ENCODE peak calls at places on chromosome 19, in five cellular contexts. O is Peyer's patch, B is uterus, I is heart left ventricle, L is upper lobe of left lung. W is an unnamed sample.

GRCh38 chr19:7642295-7643046 is 5.6 kb downstream of the STXBP2 start:
- DNase-seq in O (no peak), B (no peak), I (no peak), L (no peak), W (no peak)

GRCh38 chr19:22144394-22144793 is 52.4 kb downstream of the ZNF676 start:
- DNase-seq in O (no peak), B (no peak), I (no peak), L (no peak), W (no peak)

GRCh38 chr19:5288347-5288739 is 52.3 kb downstream of the PTPRS start:
- DNase-seq in O (no peak), B (no peak), I (no peak), L (no peak), W (peak)

GRCh38 chr19:32819415-32820400 is 49.9 kb downstream of the SLC7A9 start:
- DNase-seq in O (no peak), B (no peak), I (no peak), L (no peak), W (no peak)

GRCh38 chr19:33290956-33291622 is 11.2 kb downstream of the CEBPA start:
- DNase-seq in O (no peak), B (no peak), I (no peak), L (peak), W (no peak)

GRCh38 chr19:6802336-6803035 is 30.0 kb downstream of the VAV1 start:
- DNase-seq in O (peak), B (peak), I (peak), L (peak), W (peak)

GRCh38 chr19:55368701-55369563 is 1.3 kb downstream of the IL11 start:
- DNase-seq in O (no peak), B (no peak), I (peak), L (no peak), W (peak)

GRCh38 chr19:8423821-8424223 is 10.7 kb downstream of the MARCHF2 start:
- DNase-seq in O (peak), B (peak), I (peak), L (peak), W (peak)

GRCh38 chr19:10011974-10012373 is 1.3 kb upstream of the RDH8 start:
- DNase-seq in O (no peak), B (no peak), I (no peak), L (no peak), W (no peak)

GRCh38 chr19:18606281-18607221 is at the start of gene CRLF1:
- DNase-seq in O (no peak), B (no peak), I (no peak), L (no peak), W (no peak)

GRCh38 chr19:28465317-28466086 is 747.4 kb downstream of the UQCRFS1 start:
- DNase-seq in O (no peak), B (no peak), I (no peak), L (no peak), W (peak)

DNA sequence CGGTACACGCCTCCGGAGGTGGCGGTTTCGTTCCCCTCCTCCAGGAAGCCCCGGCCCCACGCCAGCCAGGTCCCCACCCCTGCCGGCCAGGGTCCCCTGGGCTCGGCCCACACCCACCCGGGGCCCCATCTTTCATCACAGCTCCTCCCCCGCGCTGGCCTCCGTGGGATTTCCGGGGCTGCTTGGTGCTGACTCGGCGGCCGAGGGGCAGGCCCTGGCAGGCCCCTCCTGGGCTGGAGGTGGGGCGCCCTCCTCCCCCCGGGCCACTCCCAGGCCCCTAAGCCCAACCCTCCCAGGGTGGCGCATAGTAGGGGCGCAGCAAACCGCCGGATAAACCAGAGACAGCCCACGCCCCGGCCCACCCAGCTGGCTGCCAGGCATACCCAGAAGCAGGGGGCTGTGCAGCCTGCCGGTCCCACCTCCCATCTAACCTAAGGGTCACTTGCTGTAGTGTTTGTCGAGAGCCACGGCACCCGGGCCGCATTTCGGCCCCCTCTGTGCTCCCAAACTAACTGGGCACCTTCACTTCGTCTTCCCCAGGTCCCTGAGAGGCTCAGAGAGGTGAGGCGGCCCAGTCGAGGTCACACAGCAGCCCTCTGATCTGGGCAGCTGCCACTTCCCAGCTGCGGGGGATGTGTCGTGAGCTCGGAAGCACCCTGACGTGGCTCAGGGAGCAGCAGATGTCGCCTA is 6.6 kb downstream of the ZBTB7A start:
- DNase-seq in O (peak), B (peak), I (peak), L (peak), W (no peak)
- TF ChIP-seq POLR2A in O (peak), B (no peak), I (no peak), L (no peak), W (no peak)

GRCh38 chr19:52601025-52601973 is 31.2 kb downstream of the ZNF701 start:
- DNase-seq in O (peak), B (peak), I (peak), L (peak), W (peak)
- TF ChIP-seq POLR2A in O (peak), B (no peak), I (no peak), L (peak), W (peak)

GRCh38 chr19:38907227-38907626 is 4.8 kb downstream of the CCER2 start:
- DNase-seq in O (no peak), B (no peak), I (no peak), L (no peak), W (no peak)

GRCh38 chr19:38910488-38910887 is 1.5 kb downstream of the CCER2 start:
- DNase-seq in O (no peak), B (no peak), I (no peak), L (no peak), W (no peak)

GRCh38 chr19:38907670-38908069 is 4.3 kb downstream of the CCER2 start:
- DNase-seq in O (no peak), B (no peak), I (no peak), L (no peak), W (no peak)

GRCh38 chr19:38911388-38912004 is 490 bp downstream of the CCER2 start:
- DNase-seq in O (no peak), B (no peak), I (no peak), L (no peak), W (no peak)

GRCh38 chr19:38908854-38909253 is 3.1 kb downstream of the CCER2 start:
- DNase-seq in O (no peak), B (no peak), I (no peak), L (no peak), W (no peak)
- TF ChIP-seq POLR2A in O (no peak), B (no peak), I (no peak), L (no peak), W (no peak)

DNA sequence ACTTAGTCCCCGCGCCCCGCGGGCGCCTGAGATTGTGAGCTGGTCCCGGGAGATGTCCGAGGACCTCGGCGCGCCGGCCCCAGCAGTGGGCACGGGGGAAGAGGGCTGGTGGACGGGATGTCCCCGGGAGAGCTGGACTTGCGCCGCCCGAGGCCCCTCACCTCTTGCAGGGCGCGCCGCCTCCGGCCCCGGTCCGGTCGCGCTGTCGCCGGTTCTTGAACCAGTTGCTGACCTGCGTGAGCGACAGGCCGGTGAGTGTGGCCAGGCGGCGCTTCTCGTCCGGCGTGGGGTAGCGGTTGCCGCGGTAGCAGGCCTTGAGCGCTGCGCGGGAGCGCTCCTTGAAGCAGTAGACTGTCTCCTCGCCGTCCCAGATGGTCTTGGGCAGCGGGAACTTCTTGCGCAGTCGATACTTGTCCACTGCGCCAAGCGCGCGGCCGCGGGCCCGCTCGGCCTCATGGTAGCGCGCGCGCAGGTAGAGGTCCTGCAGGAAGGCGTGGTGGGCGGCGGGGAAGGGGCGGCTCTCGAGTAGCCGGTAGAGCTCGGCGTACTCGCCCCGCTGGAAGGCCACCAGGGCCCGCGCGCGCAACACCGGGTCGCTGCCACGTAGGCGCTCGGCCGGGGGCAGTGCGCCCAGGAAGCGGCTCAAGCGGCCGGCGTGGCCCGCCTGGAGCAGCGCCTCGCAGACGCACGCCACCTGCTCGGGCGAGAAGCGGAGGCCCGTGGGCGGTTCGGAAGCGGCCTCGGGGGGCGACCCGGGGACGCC is 990 bp downstream of the SIX5 start:
- DNase-seq in O (peak), B (peak), I (peak), L (peak), W (peak)
- TF ChIP-seq POLR2A in O (no peak), B (peak), I (no peak), L (peak), W (peak)

GRCh38 chr19:48719263-48720171 is at the start of gene MAMSTR:
- DNase-seq in O (no peak), B (peak), I (peak), L (no peak), W (no peak)

GRCh38 chr19:48722196-48722708 is 2.7 kb upstream of the MAMSTR start:
- DNase-seq in O (no peak), B (no peak), I (no peak), L (no peak), W (no peak)

GRCh38 chr19:48718711-48719231 is 754 bp downstream of the MAMSTR start:
- DNase-seq in O (no peak), B (no peak), I (peak), L (no peak), W (no peak)

GRCh38 chr19:48720251-48720612 is 707 bp upstream of the MAMSTR start:
- DNase-seq in O (no peak), B (no peak), I (no peak), L (no peak), W (no peak)

GRCh38 chr19:48720613-48721296 is 1.2 kb upstream of the MAMSTR start:
- DNase-seq in O (peak), B (peak), I (peak), L (peak), W (peak)
- TF ChIP-seq POLR2A in O (no peak), B (no peak), I (no peak), L (peak), W (peak)

GRCh38 chr19:3366761-3367571 is 583 bp downstream of the NFIC start:
- DNase-seq in O (no peak), B (peak), I (peak), L (peak), W (no peak)

GRCh38 chr19:3365093-3365446 is 1.3 kb upstream of the NFIC start:
- DNase-seq in O (no peak), B (no peak), I (no peak), L (no peak), W (no peak)

GRCh38 chr19:3367572-3368440 is 1.4 kb downstream of the NFIC start:
- DNase-seq in O (no peak), B (peak), I (no peak), L (peak), W (no peak)

GRCh38 chr19:3365447-3366103 is 808 bp upstream of the NFIC start:
- DNase-seq in O (no peak), B (peak), I (peak), L (peak), W (peak)

DNA sequence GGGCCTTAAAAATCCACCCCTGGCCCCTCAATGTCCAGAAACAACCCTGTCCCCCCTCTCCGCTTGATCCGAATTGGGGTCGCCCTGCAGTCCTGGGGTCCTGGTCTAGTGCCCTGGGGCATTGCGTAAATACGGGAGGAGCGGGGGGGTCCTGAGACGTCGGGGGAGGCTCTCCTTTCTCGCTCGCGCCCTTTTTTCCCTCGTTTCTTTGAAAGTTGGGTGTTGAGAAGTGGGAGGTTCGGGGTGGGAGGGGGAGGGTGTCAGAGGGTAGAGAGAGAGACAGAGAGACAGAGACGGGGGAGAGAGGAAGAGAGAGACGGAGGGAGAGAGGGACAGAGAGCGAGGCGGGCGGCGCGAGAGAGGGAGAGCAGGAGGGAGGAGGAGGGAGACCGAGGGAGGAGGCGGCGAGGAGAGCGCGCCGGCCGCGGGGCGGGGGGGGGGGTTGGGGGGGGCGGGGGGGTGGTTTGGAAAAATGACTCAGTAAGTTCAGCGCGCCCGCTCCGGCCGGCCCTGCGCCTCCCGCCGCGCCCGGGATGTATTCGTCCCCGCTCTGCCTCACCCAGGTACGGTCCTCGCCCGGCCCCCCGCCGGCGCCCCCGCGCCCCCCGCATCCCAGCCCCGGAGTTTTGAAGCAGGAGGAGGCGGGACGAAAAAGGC is at the start of gene NFIC:
- DNase-seq in O (peak), B (peak), I (peak), L (peak), W (peak)
- TF ChIP-seq POLR2A in O (no peak), B (no peak), I (no peak), L (peak), W (peak)

GRCh38 chr19:2043864-2044708 is 7.0 kb downstream of the MKNK2 start:
- DNase-seq in O (no peak), B (peak), I (no peak), L (peak), W (no peak)

GRCh38 chr19:2046046-2046907 is 4.8 kb downstream of the MKNK2 start:
- DNase-seq in O (no peak), B (no peak), I (no peak), L (no peak), W (no peak)

GRCh38 chr19:2045501-2046045 is 5.5 kb downstream of the MKNK2 start:
- DNase-seq in O (no peak), B (no peak), I (no peak), L (peak), W (no peak)

GRCh38 chr19:2043269-2043641 is 7.8 kb downstream of the MKNK2 start:
- DNase-seq in O (no peak), B (peak), I (no peak), L (peak), W (no peak)

DNA sequence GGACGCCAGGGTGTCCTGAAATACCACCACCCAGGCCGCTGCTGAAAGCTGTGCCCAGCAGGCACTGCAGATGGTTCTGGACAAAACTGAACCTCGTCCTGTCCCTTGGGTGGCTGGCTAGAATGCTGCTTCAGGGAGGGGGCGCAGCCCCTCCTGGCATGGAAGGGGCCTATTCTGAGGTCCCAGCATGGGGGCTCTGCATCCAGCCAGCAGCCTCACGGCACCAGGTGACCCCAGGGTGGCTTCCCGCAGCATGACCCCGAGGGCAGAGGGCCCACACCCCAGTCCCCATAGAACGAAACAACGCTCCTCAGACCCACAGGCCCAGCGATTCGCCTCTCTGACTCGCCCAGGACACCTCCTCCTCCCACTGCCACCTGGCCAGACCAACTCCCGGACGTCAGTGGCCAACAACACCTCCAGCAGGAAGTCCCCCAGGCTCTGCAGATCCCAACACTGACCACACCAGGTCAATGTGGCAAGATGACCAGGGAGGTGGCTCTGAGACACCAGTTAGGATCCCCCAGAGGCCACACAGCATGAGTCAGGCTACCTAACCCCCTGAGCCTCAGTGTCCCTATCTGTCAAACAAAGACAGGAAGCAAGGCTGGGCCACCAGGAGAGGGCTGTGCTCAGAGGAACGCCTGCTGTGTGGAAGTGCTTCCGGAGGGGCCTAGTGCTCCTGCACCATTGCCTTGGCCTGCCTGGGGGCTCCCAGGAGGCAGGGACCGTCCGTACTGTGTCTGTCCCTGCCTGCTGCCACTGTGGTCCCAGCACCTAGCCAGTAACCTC is 6.1 kb downstream of the MKNK2 start:
- DNase-seq in O (no peak), B (no peak), I (no peak), L (no peak), W (no peak)
- TF ChIP-seq POLR2A in O (no peak), B (no peak), I (no peak), L (no peak), W (no peak)

W was measured in H54.